ENCODE peak calls at places on chromosomes 5 and 9, in ten cellular contexts. N is lower lobe of right lung, H is breast epithelium, Y is sigmoid colon, P is heart left ventricle, I is uterus, B is GM23338, O is tibial artery, Z is tibial nerve, R is MM.1S. A is an unnamed sample.

GRCh38 chr5:28313543-28314334 is 1275.4 kb upstream of the CDH9 start:
- DNase-seq in N (no peak), H (no peak), Y (no peak), P (no peak), I (no peak), B (no peak), O (no peak), Z (no peak), R (no peak), A (no peak)

GRCh38 chr9:35658144-35658893 is at the start of gene CCDC107:
- DNase-seq in N (peak; percentile 88), H (peak; percentile 75), Y (peak; percentile 93), P (peak; percentile 90), I (peak; percentile 81), B (peak; percentile 79), O (peak; percentile 80), Z (peak; percentile 65), R (peak; percentile 86), A (peak; percentile 89)

GRCh38 chr5:173984218-173984617 is 4.8 kb upstream of the C5orf47 start:
- DNase-seq in N (no peak), H (no peak), Y (no peak), P (no peak), I (no peak), B (peak; percentile 82), O (no peak), Z (no peak), R (no peak), A (no peak)

GRCh38 chr5:72558383-72558782 is 51.2 kb upstream of the ZNF366 start:
- DNase-seq in N (no peak), H (no peak), Y (no peak), P (no peak), I (no peak), B (no peak), O (no peak), Z (no peak), R (no peak), A (no peak)

GRCh38 chr9:76371901-76372300 is 22.3 kb downstream of the RFK start:
- DNase-seq in N (no peak), H (no peak), Y (no peak), P (no peak), I (no peak), B (no peak), O (no peak), Z (no peak), R (no peak), A (no peak)

GRCh38 chr5:171242521-171242920 is 66.5 kb upstream of the TLX3 start:
- DNase-seq in N (no peak), H (no peak), Y (no peak), P (no peak), I (no peak), B (no peak), O (no peak), Z (no peak), R (no peak), A (no peak)

GRCh38 chr5:31585519-31586270 is 53.2 kb upstream of the PDZD2 start:
- DNase-seq in N (no peak), H (no peak), Y (no peak), P (no peak), I (no peak), B (no peak), O (no peak), Z (no peak), R (no peak), A (no peak)

GRCh38 chr5:25567881-25568280 is 923.1 kb upstream of the CDH10 start:
- DNase-seq in N (no peak), H (no peak), Y (no peak), P (no peak), I (no peak), B (peak; percentile 6), O (no peak), Z (no peak), R (no peak), A (no peak)

GRCh38 chr5:42250-42649 is 49.7 kb upstream of the PLEKHG4B start:
- DNase-seq in N (no peak), H (no peak), Y (no peak), P (no peak), I (no peak), B (peak; percentile 74), O (no peak), Z (no peak), R (no peak), A (no peak)

GRCh38 chr5:59445741-59446140 is 447.8 kb downstream of the PDE4D start:
- DNase-seq in N (no peak), H (no peak), Y (no peak), P (no peak), I (no peak), B (no peak), O (no peak), Z (no peak), R (no peak), A (no peak)

DNA sequence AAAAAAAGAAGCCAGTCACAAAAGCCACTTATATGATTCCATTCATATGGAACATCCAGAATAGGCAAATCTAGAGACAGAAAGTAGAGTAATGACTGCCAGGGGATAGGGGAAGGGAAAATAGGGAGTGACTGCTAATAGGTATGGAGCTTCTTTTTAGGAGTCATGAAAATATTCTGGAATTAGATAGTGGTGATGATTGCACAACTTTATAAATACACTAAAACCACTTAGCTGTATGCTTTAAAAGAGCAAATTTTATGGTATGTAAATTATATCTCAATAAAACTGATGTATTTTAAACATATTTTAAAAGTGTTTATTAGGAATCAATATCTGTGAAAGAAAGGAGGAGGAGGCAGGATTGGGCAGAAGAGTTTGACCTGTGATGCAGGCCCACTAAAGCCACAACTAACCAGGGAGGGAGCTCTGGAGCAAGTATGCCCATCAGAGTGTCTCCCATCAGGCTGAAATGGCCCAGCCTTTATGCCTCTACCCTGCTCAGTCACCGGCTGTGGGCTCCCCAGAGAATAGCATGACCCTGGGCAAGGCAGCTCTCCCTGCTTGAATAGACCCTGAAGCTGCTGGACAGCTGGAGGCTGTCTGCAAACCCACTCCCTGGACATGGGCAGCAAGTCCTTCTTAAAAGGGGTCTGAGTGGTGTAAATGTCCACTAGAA is 96.0 kb upstream of the SLC44A1 start:
- DNase-seq in N (no peak), H (no peak), Y (no peak), P (no peak), I (no peak), B (peak; percentile 69), O (no peak), Z (no peak), R (no peak), A (no peak)
- TF ChIP-seq CTCF in N (no peak), H (no peak), Y (no peak), P (no peak), I (no peak), B (peak; percentile 37), O (no peak), Z (no peak), R (no peak), A (no peak)

DNA sequence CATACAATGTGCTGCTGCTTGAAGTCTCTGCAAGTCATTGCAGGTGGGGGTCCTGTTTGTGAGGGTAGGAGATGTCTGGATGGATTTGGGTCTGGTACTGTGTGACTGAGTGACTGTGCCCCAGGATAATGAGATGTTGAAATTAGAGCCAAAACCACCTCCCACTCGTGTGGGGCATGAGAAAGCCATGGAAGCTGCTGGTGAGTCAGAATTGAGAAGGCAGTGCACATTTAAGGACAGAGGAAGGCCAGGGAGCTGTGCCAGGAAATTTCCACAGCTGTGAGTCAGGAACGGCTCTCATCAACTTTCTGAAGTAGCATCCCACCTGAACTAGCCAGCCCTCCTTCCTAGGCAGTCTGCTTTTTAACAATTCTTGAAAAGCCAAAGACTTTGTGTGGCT is 229.8 kb downstream of the DRD1 start:
- DNase-seq in N (no peak), H (no peak), Y (no peak), P (no peak), I (no peak), B (no peak), O (peak; percentile 59), Z (no peak), R (no peak), A (no peak)
- H3K4me1 ChIP-seq in N (peaks cover 10% of the 10 kb centered on the region), H (no peaks in the 10 kb centered on the region), Y (no peaks in the 10 kb centered on the region), P (no peaks in the 10 kb centered on the region), I (no peaks in the 10 kb centered on the region), B (no peaks in the 10 kb centered on the region), O (peaks cover 31% of the 10 kb centered on the region), Z (no peaks in the 10 kb centered on the region), R (no peaks in the 10 kb centered on the region), A (no peaks in the 10 kb centered on the region)

GRCh38 chr9:33782395-33783152 is 12.8 kb upstream of the PRSS3 start:
- DNase-seq in N (no peak), H (no peak), Y (no peak), P (no peak), I (no peak), B (no peak), O (no peak), Z (no peak), R (no peak), A (no peak)

GRCh38 chr9:33791117-33791516 is 4.2 kb upstream of the PRSS3 start:
- DNase-seq in N (no peak), H (no peak), Y (no peak), P (no peak), I (no peak), B (no peak), O (no peak), Z (no peak), R (no peak), A (no peak)

GRCh38 chr9:33787839-33788238 is 7.5 kb upstream of the PRSS3 start:
- DNase-seq in N (no peak), H (no peak), Y (no peak), P (peak; percentile 32), I (no peak), B (no peak), O (no peak), Z (no peak), R (no peak), A (no peak)

GRCh38 chr9:33781736-33782135 is 13.6 kb upstream of the PRSS3 start:
- DNase-seq in N (no peak), H (no peak), Y (no peak), P (no peak), I (no peak), B (no peak), O (no peak), Z (no peak), R (no peak), A (no peak)

GRCh38 chr9:33785914-33786313 is 9.4 kb upstream of the PRSS3 start:
- DNase-seq in N (no peak), H (no peak), Y (no peak), P (no peak), I (no peak), B (peak; percentile 63), O (no peak), Z (no peak), R (no peak), A (no peak)
- TF ChIP-seq CTCF in N (no peak), H (no peak), Y (no peak), P (no peak), I (no peak), B (peak; percentile 30), O (no peak), Z (no peak), R (no peak), A (no peak)

GRCh38 chr5:139383993-139384590 is 995 bp upstream of the SLC23A1 start:
- DNase-seq in N (no peak), H (no peak), Y (no peak), P (no peak), I (no peak), B (no peak), O (no peak), Z (no peak), R (no peak), A (no peak)
- H3K4me1 ChIP-seq in N (peaks cover 18% of the 10 kb centered on the region), H (peaks cover 20% of the 10 kb centered on the region), Y (no peaks in the 10 kb centered on the region), P (no peaks in the 10 kb centered on the region), I (no peaks in the 10 kb centered on the region), B (peaks cover 12% of the 10 kb centered on the region), O (no peaks in the 10 kb centered on the region), Z (peaks cover 17% of the 10 kb centered on the region), R (peaks cover 38% of the 10 kb centered on the region), A (peaks cover 23% of the 10 kb centered on the region)